ENCODE peak calls at places on chromosomes 7 and 10, in six cellular contexts. A is tibial nerve, C is thyroid gland, H is body of pancreas, S is breast epithelium, F is ovary. J is an unnamed sample. For H3K4me1, the result is how much of the 10 kb centered on the place peaks cover.

GRCh38 chr7:147188485-147188884 is 1071.9 kb downstream of the CNTNAP2 start:
- DNase-seq in A (no peak), C (no peak), H (no peak), S (no peak), F (no peak), J (no peak)

GRCh38 chr10:101217450-101218281 is 11.6 kb downstream of the LBX1 start:
- DNase-seq in A (no peak), C (peak), H (peak), S (no peak), F (no peak), J (no peak)

GRCh38 chr7:39624202-39624807 is 933 bp downstream of the RALA start:
- DNase-seq in A (peak), C (peak), H (no peak), S (no peak), F (peak), J (no peak)

GRCh38 chr10:74227697-74228424 is 76.8 kb downstream of the ADK start:
- DNase-seq in A (no peak), C (no peak), H (no peak), S (no peak), F (no peak), J (no peak)

GRCh38 chr10:86344281-86344680 is 22.3 kb downstream of the GRID1 start:
- DNase-seq in A (no peak), C (no peak), H (peak), S (no peak), F (no peak), J (no peak)

GRCh38 chr7:44824894-44825526 is 22.9 kb downstream of the H2AZ2 start:
- DNase-seq in A (no peak), C (no peak), H (no peak), S (no peak), F (no peak), J (no peak)

GRCh38 chr7:135678612-135679575 is 16.6 kb downstream of the STMP1 start:
- DNase-seq in A (peak), C (peak), H (peak), S (peak), F (no peak), J (peak)

GRCh38 chr10:70331486-70332268 is 47.9 kb upstream of the NPFFR1 start:
- DNase-seq in A (peak), C (peak), H (peak), S (peak), F (no peak), J (peak)

GRCh38 chr10:14570800-14571199 is 203.9 kb downstream of the FAM107B start:
- DNase-seq in A (no peak), C (no peak), H (peak), S (no peak), F (no peak), J (no peak)

GRCh38 chr7:26103541-26104070 is 48.4 kb upstream of the NFE2L3 start:
- DNase-seq in A (no peak), C (no peak), H (no peak), S (no peak), F (no peak), J (no peak)

GRCh38 chr10:1715821-1716220 is 21.5 kb downstream of the ADARB2 start:
- DNase-seq in A (no peak), C (no peak), H (no peak), S (no peak), F (no peak), J (no peak)

GRCh38 chr7:95686109-95686508 is 86.2 kb upstream of the DYNC1I1 start:
- DNase-seq in A (peak), C (peak), H (peak), S (peak), F (peak), J (peak)

GRCh38 chr7:26854932-26855331 is 9.5 kb downstream of the SKAP2 start:
- DNase-seq in A (no peak), C (no peak), H (no peak), S (no peak), F (no peak), J (no peak)

GRCh38 chr10:101351017-101351416 is 2.9 kb upstream of the BTRC start:
- DNase-seq in A (no peak), C (no peak), H (no peak), S (no peak), F (no peak), J (no peak)

GRCh38 chr7:4789194-4790077 is 14.0 kb downstream of the AP5Z1 start:
- DNase-seq in A (no peak), C (no peak), H (no peak), S (no peak), F (peak), J (no peak)

GRCh38 chr7:91185771-91186170 is 78.5 kb upstream of the FZD1 start:
- DNase-seq in A (no peak), C (no peak), H (no peak), S (no peak), F (no peak), J (no peak)

GRCh38 chr7:98213296-98213873 is 2.1 kb downstream of the BHLHA15 start:
- DNase-seq in A (no peak), C (no peak), H (no peak), S (no peak), F (no peak), J (no peak)

GRCh38 chr10:67506083-67506756 is 189.8 kb downstream of the CTNNA3 start:
- DNase-seq in A (no peak), C (no peak), H (no peak), S (no peak), F (no peak), J (no peak)

GRCh38 chr10:112235920-112236319 is 47.3 kb upstream of the TECTB start:
- DNase-seq in A (no peak), C (no peak), H (no peak), S (no peak), F (no peak), J (no peak)

GRCh38 chr7:100604976-100605911 is 3.1 kb downstream of the PCOLCE start:
- DNase-seq in A (no peak), C (peak), H (peak), S (no peak), F (peak), J (no peak)

GRCh38 chr7:104328970-104329825 is 795 bp downstream of the LHFPL3 start:
- DNase-seq in A (no peak), C (no peak), H (no peak), S (no peak), F (no peak), J (no peak)

GRCh38 chr10:13759167-13759566 is 172.4 kb downstream of the PRPF18 start:
- DNase-seq in A (no peak), C (no peak), H (peak), S (no peak), F (no peak), J (no peak)

GRCh38 chr10:99411546-99411945 is 18.9 kb downstream of the GOT1 start:
- DNase-seq in A (no peak), C (no peak), H (no peak), S (no peak), F (no peak), J (no peak)

GRCh38 chr7:136303162-136303561 is 326.0 kb upstream of the MTPN start:
- DNase-seq in A (peak), C (no peak), H (no peak), S (no peak), F (no peak), J (no peak)

GRCh38 chr7:50335230-50335794 is 30.8 kb downstream of the IKZF1 start:
- DNase-seq in A (no peak), C (no peak), H (no peak), S (no peak), F (no peak), J (no peak)
- H3K4me1 ChIP-seq in A (under half), C (under half), H (under half), S (under half), F (under half), J (under half)

GRCh38 chr7:82359426-82359825 is 84.2 kb downstream of the CACNA2D1 start:
- DNase-seq in A (no peak), C (no peak), H (no peak), S (no peak), F (no peak), J (no peak)
- TF ChIP-seq CTCF in A (no peak), C (no peak), H (no peak), S (no peak), F (no peak), J (no peak)

DNA sequence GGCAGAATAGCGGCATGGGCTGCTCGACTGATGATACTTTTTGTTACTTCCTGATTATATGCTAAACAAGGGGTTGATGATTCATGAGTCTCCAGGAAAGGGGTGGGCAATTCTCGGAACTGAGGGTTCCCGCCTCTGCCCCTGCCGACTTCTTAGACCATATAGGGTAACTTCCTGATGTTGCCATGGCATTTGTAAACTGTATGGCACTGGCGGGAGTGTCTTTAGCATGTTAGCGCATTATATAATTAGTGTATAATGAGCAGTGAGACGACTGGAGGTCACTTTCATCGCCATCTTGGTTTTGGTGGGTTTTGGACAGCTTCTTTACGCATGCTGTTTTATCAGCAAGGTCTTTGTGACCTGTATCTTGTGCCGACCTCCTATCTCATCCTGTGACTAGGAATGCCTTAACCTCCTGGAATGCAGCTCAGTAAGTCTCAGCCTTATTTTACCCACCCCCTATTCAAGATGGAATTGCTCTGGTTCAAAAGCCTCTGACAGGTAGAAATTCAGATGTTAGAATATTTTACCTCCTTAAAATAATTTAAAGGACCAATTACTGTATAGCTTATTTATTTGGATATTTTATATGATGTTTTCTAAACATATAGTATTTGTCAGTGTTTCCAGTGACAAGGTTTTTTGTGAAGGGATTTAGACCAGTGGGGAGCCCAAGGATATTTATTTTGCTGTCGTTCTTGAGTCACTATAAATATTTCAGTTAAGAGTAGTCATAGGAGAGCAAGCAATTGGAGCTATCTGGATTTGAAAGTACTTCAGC is 90.1 kb upstream of the PIK3CG start:
- DNase-seq in A (no peak), C (no peak), H (no peak), S (no peak), F (no peak), J (no peak)
- TF ChIP-seq POLR2A in A (no peak), C (no peak), H (no peak), S (no peak), F (no peak), J (no peak)

GRCh38 chr10:43057831-43058340 is 19.0 kb upstream of the RET start:
- DNase-seq in A (no peak), C (no peak), H (peak), S (no peak), F (no peak), J (no peak)
- H3K4me1 ChIP-seq in A (under half), C (under half), H (under half), S (under half), F (under half), J (under half)

GRCh38 chr7:72751978-72752377 is 76.0 kb downstream of the TYW1B start:
- DNase-seq in A (no peak), C (no peak), H (no peak), S (no peak), F (no peak), J (no peak)
- TF ChIP-seq CTCF in A (no peak), C (no peak), H (no peak), S (no peak), F (no peak), J (no peak)

GRCh38 chr10:29666201-29666600 is 31.4 kb upstream of the SVIL start:
- DNase-seq in A (no peak), C (no peak), H (no peak), S (no peak), F (no peak), J (no peak)

GRCh38 chr10:29667191-29667590 is 32.4 kb upstream of the SVIL start:
- DNase-seq in A (no peak), C (no peak), H (no peak), S (no peak), F (no peak), J (no peak)

GRCh38 chr10:29671968-29672367 is 37.2 kb upstream of the SVIL start:
- DNase-seq in A (no peak), C (no peak), H (no peak), S (no peak), F (no peak), J (no peak)

GRCh38 chr10:29669149-29669548 is 34.4 kb upstream of the SVIL start:
- DNase-seq in A (no peak), C (peak), H (no peak), S (no peak), F (no peak), J (no peak)

GRCh38 chr10:29668628-29669027 is 33.9 kb upstream of the SVIL start:
- DNase-seq in A (no peak), C (no peak), H (no peak), S (no peak), F (no peak), J (no peak)
- TF ChIP-seq POLR2A in A (no peak), C (no peak), H (no peak), S (no peak), F (no peak), J (no peak)

GRCh38 chr7:1511829-1512422 is 7.7 kb upstream of the INTS1 start:
- DNase-seq in A (no peak), C (no peak), H (no peak), S (no peak), F (no peak), J (no peak)

GRCh38 chr7:1510780-1511154 is 6.6 kb upstream of the INTS1 start:
- DNase-seq in A (no peak), C (no peak), H (no peak), S (no peak), F (no peak), J (no peak)

GRCh38 chr7:1505731-1506550 is 1.8 kb upstream of the INTS1 start:
- DNase-seq in A (no peak), C (peak), H (peak), S (no peak), F (no peak), J (no peak)

GRCh38 chr7:1509226-1509625 is 5.0 kb upstream of the INTS1 start:
- DNase-seq in A (no peak), C (no peak), H (no peak), S (no peak), F (no peak), J (no peak)

GRCh38 chr7:1508277-1508758 is 4.1 kb upstream of the INTS1 start:
- DNase-seq in A (no peak), C (no peak), H (peak), S (no peak), F (no peak), J (no peak)
- H3K4me1 ChIP-seq in A (under half), C (under half), H (under half), S (under half), F (under half), J (under half)

GRCh38 chr10:586716-587115 is 102.8 kb downstream of the DIP2C start:
- DNase-seq in A (no peak), C (no peak), H (no peak), S (no peak), F (no peak), J (no peak)

GRCh38 chr10:590721-591120 is 98.7 kb downstream of the DIP2C start:
- DNase-seq in A (no peak), C (no peak), H (no peak), S (no peak), F (no peak), J (no peak)

GRCh38 chr10:589961-590680 is 99.3 kb downstream of the DIP2C start:
- DNase-seq in A (no peak), C (no peak), H (no peak), S (no peak), F (no peak), J (no peak)

GRCh38 chr10:586151-586550 is 103.3 kb downstream of the DIP2C start:
- DNase-seq in A (no peak), C (peak), H (no peak), S (no peak), F (no peak), J (no peak)

DNA sequence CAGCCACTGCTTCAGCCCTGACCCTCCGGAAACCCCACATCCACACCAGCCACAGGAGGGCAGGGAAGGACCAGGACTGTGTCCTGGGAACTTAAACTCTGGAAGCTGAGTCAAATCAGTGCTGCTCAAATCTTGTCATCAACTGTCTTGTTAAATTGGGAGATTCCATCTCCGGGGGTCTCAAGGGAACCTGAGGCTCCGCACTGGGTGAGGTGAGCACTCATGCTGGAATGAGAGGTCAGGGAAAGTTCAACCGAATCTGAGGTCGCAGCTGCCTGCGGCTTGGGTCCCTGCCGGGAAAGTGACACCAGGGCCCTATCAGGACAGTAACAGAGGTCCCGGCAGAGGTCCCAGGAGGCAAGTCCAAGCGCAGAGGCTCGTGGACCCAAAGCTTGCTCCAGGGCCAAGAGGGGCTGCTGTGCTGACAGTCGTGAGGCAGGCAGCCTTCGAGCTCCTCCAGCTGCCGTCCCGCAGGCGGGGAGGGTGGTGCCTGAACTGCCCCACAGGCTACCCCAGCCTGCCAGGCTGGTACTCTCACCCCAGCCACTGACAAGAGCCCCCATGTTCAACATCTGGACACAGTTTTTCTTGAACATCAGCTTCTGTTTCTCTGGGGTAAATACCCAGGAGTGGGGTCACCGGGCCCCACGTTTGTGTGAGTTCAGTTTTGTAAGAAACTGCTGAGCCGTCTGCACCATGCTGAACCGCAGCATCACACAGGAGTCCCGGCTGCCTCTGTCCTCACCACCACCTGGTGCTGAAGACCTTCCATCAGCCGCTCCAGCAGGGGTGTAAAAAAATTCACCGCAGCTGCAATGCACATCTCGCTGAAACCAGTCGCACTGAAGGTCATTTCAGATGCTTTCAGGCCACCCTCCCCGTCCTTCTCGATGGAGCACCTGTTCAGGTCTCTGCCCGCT is 101.0 kb downstream of the DIP2C start:
- DNase-seq in A (no peak), C (no peak), H (no peak), S (no peak), F (peak), J (peak)
- TF ChIP-seq CTCF in A (no peak), C (no peak), H (no peak), S (no peak), F (no peak), J (peak)